ENCODE peak calls at places on chromosomes 16 and 17, in five cellular contexts. V, B, L, A and E are unnamed samples. For H3K9me3, the result is how much of the 10 kb centered on the place peaks cover.

GRCh38 chr17:79011451-79012147 is 2.0 kb upstream of the CANT1 start:
- DNase-seq in V (no peak), B (no peak), L (no peak), A (peak), E (no peak)

GRCh38 chr17:65277576-65277975 is 140.4 kb downstream of the RGS9 start:
- DNase-seq in V (no peak), B (no peak), L (no peak), A (no peak), E (no peak)

GRCh38 chr17:83079340-83079747 is at the start of gene METRNL:
- DNase-seq in V (peak), B (no peak), L (peak), A (peak), E (peak)

GRCh38 chr16:54538241-54538640 is 251.7 kb upstream of the IRX3 start:
- DNase-seq in V (no peak), B (no peak), L (no peak), A (no peak), E (no peak)

GRCh38 chr16:7318661-7319060 is 14.0 kb upstream of the RBFOX1 start:
- DNase-seq in V (no peak), B (no peak), L (no peak), A (no peak), E (no peak)

GRCh38 chr17:69111794-69112193 is 29.9 kb downstream of the ABCA6 start:
- DNase-seq in V (no peak), B (no peak), L (no peak), A (no peak), E (no peak)

GRCh38 chr16:4661661-4662060 is 31.7 kb upstream of the NUDT16L1 start:
- DNase-seq in V (no peak), B (no peak), L (no peak), A (no peak), E (no peak)

GRCh38 chr16:89557936-89558490 is 2.5 kb upstream of the RPL13 start:
- DNase-seq in V (no peak), B (no peak), L (no peak), A (no peak), E (no peak)

GRCh38 chr17:80146121-80147034 is 550 bp downstream of the EIF4A3 start:
- DNase-seq in V (no peak), B (no peak), L (peak), A (peak), E (no peak)

GRCh38 chr17:7438656-7439460 is 454 bp upstream of the FGF11 start:
- DNase-seq in V (no peak), B (no peak), L (no peak), A (no peak), E (no peak)

GRCh38 chr17:31008374-31009035 is 37.7 kb downstream of the RNF135 start:
- DNase-seq in V (peak), B (no peak), L (peak), A (peak), E (peak)

GRCh38 chr17:35404360-35404759 is 27.9 kb downstream of the SLFN12 start:
- DNase-seq in V (no peak), B (no peak), L (no peak), A (no peak), E (no peak)

GRCh38 chr16:26078971-26079370 is 387.2 kb downstream of the HS3ST4 start:
- DNase-seq in V (no peak), B (no peak), L (no peak), A (no peak), E (no peak)

GRCh38 chr17:40345161-40346034 is 19.1 kb downstream of the GJD3 start:
- DNase-seq in V (peak), B (no peak), L (peak), A (peak), E (no peak)

GRCh38 chr17:36525113-36525512 is 9.6 kb downstream of the MYO19 start:
- DNase-seq in V (no peak), B (no peak), L (no peak), A (no peak), E (no peak)

GRCh38 chr17:73155410-73156165 is 9.2 kb upstream of the SSTR2 start:
- DNase-seq in V (no peak), B (no peak), L (no peak), A (peak), E (no peak)

GRCh38 chr17:27296427-27296979 is 2.6 kb downstream of the WSB1 start:
- DNase-seq in V (no peak), B (peak), L (no peak), A (no peak), E (no peak)

GRCh38 chr17:55965051-55965450 is 188.2 kb upstream of the ANKFN1 start:
- DNase-seq in V (no peak), B (no peak), L (no peak), A (no peak), E (no peak)

GRCh38 chr17:45852535-45853297 is 8.0 kb downstream of the SPPL2C start:
- DNase-seq in V (peak), B (peak), L (peak), A (peak), E (peak)

GRCh38 chr16:67431805-67432476 is 1.0 kb downstream of the HSD11B2 start:
- DNase-seq in V (no peak), B (no peak), L (no peak), A (peak), E (no peak)

GRCh38 chr17:62565817-62566216 is 61.7 kb upstream of the MRC2 start:
- DNase-seq in V (no peak), B (no peak), L (no peak), A (no peak), E (no peak)

GRCh38 chr16:88569614-88569984 is 604 bp upstream of the ZC3H18 start:
- DNase-seq in V (peak), B (no peak), L (no peak), A (peak), E (no peak)

GRCh38 chr17:68867759-68868516 is 87.3 kb downstream of the ABCA8 start:
- DNase-seq in V (no peak), B (no peak), L (no peak), A (no peak), E (no peak)

GRCh38 chr17:76834889-76835288 is 33.3 kb upstream of the MGAT5B start:
- DNase-seq in V (no peak), B (no peak), L (no peak), A (no peak), E (no peak)

GRCh38 chr17:80183581-80184422 is 14.0 kb downstream of the CARD14 start:
- DNase-seq in V (no peak), B (no peak), L (no peak), A (no peak), E (no peak)

GRCh38 chr17:78263063-78263735 is 31.8 kb downstream of the TMEM235 start:
- DNase-seq in V (no peak), B (no peak), L (no peak), A (peak), E (no peak)

GRCh38 chr16:31916056-31916488 is 42.5 kb downstream of the ZNF267 start:
- DNase-seq in V (no peak), B (no peak), L (no peak), A (no peak), E (no peak)

GRCh38 chr16:31920373-31920772 is 46.8 kb downstream of the ZNF267 start:
- DNase-seq in V (no peak), B (no peak), L (no peak), A (no peak), E (no peak)
- H3K9me3 ChIP-seq in V (half or more), B (under half), L (under half), A (half or more), E (half or more)

GRCh38 chr16:3214904-3215600 is 19.9 kb downstream of the ZNF200 start:
- DNase-seq in V (no peak), B (no peak), L (no peak), A (no peak), E (no peak)

GRCh38 chr16:3223913-3224515 is 10.9 kb downstream of the ZNF200 start:
- DNase-seq in V (no peak), B (no peak), L (no peak), A (no peak), E (no peak)

GRCh38 chr16:3215601-3216262 is 19.2 kb downstream of the ZNF200 start:
- DNase-seq in V (no peak), B (no peak), L (no peak), A (no peak), E (no peak)

GRCh38 chr16:3216263-3216640 is 18.7 kb downstream of the ZNF200 start:
- DNase-seq in V (no peak), B (no peak), L (no peak), A (no peak), E (no peak)

GRCh38 chr16:3220839-3221238 is 14.1 kb downstream of the ZNF200 start:
- DNase-seq in V (no peak), B (no peak), L (no peak), A (no peak), E (no peak)
- H3K9me3 ChIP-seq in V (half or more), B (under half), L (under half), A (under half), E (under half)

DNA sequence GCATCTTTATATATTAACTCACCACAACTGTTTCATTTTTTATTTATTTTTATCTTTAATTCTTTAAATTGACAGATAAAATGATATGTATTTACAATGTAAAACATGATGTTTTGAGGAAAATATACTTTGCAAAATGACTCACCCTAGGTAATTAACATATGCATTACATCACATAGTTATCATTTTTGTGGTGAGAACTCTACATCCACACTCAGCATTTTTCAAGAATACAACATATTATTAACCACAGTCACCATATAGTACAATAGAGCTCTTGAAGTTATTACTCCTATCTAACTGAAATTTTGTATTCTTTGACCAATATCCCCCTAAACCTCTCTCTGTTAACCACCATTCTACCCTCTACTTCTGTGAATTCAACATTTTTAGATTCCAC is 194.7 kb upstream of the KIF2B start:
- DNase-seq in V (no peak), B (no peak), L (no peak), A (no peak), E (no peak)
- H3K9me3 ChIP-seq in V (under half), B (under half), L (under half), A (under half), E (under half)

GRCh38 chr16:3295209-3295608 is 10.0 kb downstream of the TIGD7 start:
- DNase-seq in V (no peak), B (no peak), L (no peak), A (no peak), E (no peak)
- H3K9me3 ChIP-seq in V (half or more), B (half or more), L (under half), A (half or more), E (under half)

GRCh38 chr17:22703786-22704441 is 1011.6 kb downstream of the KCNJ18 start:
- DNase-seq in V (no peak), B (no peak), L (no peak), A (no peak), E (no peak)
- H3K9me3 ChIP-seq in V (under half), B (under half), L (under half), A (half or more), E (under half)

DNA sequence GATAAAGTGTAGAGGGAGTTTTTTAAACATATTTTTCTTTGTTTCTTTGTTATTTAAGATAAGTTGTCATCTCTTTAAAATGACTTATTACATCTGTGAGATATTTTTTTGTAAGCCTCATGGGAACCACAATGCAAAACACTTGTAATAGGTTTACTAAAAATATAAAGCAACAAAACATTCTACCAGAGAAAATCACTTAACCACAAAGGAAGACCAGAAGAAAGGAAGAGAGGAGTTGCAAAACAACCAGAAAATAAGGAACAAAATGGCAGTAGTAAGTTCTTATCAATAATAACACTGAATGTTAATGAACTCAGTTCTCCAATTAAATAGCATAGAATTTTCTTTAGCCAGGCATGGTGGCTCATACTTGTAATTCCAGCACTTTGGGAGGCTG is 22.9 kb downstream of the DHRS7B start:
- DNase-seq in V (no peak), B (no peak), L (no peak), A (no peak), E (no peak)
- H3K9me3 ChIP-seq in V (under half), B (under half), L (under half), A (half or more), E (under half)

GRCh38 chr16:14275934-14276333 is 204.8 kb downstream of the MRTFB start:
- DNase-seq in V (no peak), B (no peak), L (no peak), A (no peak), E (no peak)
- H3K9me3 ChIP-seq in V (under half), B (under half), L (under half), A (under half), E (under half)

GRCh38 chr16:62709856-62710255 is 673.6 kb upstream of the CDH8 start:
- DNase-seq in V (no peak), B (no peak), L (no peak), A (no peak), E (no peak)

GRCh38 chr16:62715701-62716100 is 679.5 kb upstream of the CDH8 start:
- DNase-seq in V (no peak), B (no peak), L (no peak), A (no peak), E (no peak)

DNA sequence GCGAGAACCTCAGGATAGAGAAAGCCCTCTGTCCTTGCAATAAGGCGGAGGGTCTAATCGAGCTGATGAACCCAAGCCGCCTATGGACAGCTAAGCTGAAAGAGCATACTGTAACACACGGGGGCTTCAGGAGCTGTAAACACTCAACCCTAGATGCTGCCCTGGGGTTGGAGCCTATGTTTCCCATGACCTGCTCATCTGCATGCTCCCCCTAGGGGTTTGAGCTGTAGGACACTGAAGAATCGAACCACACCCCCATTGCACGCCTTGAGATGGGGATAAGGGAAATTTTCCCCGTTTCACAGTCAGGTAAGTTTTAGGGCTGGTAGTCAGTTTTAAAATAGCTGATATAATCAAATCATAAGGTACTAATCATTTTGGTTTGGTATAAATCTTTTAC is 675.6 kb upstream of the CDH8 start:
- DNase-seq in V (no peak), B (no peak), L (no peak), A (peak), E (no peak)
- H3K9me3 ChIP-seq in V (under half), B (under half), L (under half), A (under half), E (under half)

GRCh38 chr16:80041399-80041798 is 440.9 kb upstream of the MAF start:
- DNase-seq in V (no peak), B (no peak), L (no peak), A (no peak), E (no peak)
- H3K9me3 ChIP-seq in V (under half), B (under half), L (under half), A (under half), E (under half)